ENCODE peak calls at places on chromosome 16, in six cellular contexts. C is transverse colon, U is ascending aorta, Y is body of pancreas, O is NAMALWA, B is AG10803. A is an unnamed sample.

GRCh38 chr16:57041182-57042156 is 50.9 kb upstream of the CPNE2 start:
- DNase-seq in C (peak; percentile 57), U (no peak), Y (peak; percentile 13), O (peak; percentile 66), B (no peak), A (peak; percentile 31)

GRCh38 chr16:25009822-25010221 is 5.3 kb downstream of the ARHGAP17 start:
- DNase-seq in C (no peak), U (peak; percentile 55), Y (peak; percentile 30), O (no peak), B (peak; percentile 38), A (peak; percentile 35)

GRCh38 chr16:81861503-81861902 is 82.4 kb downstream of the PLCG2 start:
- DNase-seq in C (no peak), U (no peak), Y (no peak), O (no peak), B (no peak), A (no peak)

GRCh38 chr16:1493746-1494094 is 560 bp downstream of the TELO2 start:
- DNase-seq in C (no peak), U (no peak), Y (no peak), O (peak; percentile 43), B (no peak), A (no peak)

GRCh38 chr16:90041896-90042473 is 22.7 kb upstream of the DBNDD1 start:
- DNase-seq in C (no peak), U (no peak), Y (no peak), O (no peak), B (no peak), A (no peak)

GRCh38 chr16:53504665-53505064 is 1.7 kb upstream of the AKTIP start:
- DNase-seq in C (no peak), U (no peak), Y (no peak), O (no peak), B (peak; percentile 44), A (no peak)

GRCh38 chr16:24681793-24682192 is 47.7 kb upstream of the TNRC6A start:
- DNase-seq in C (no peak), U (no peak), Y (no peak), O (no peak), B (peak; percentile 64), A (no peak)

GRCh38 chr16:1712791-1713261 is 6.8 kb downstream of the MAPK8IP3 start:
- DNase-seq in C (no peak), U (no peak), Y (no peak), O (peak; percentile 43), B (no peak), A (peak; percentile 38)

GRCh38 chr16:2598133-2598641 is 60.4 kb downstream of the PDPK1 start:
- DNase-seq in C (no peak), U (no peak), Y (no peak), O (no peak), B (no peak), A (no peak)

GRCh38 chr16:724188-725040 is 1.8 kb downstream of the CCDC78 start:
- DNase-seq in C (no peak), U (no peak), Y (no peak), O (peak; percentile 71), B (no peak), A (no peak)

GRCh38 chr16:65154321-65154720 is 32.5 kb upstream of the CDH11 start:
- DNase-seq in C (no peak), U (no peak), Y (no peak), O (no peak), B (no peak), A (no peak)

GRCh38 chr16:68993885-68994284 is 111.6 kb upstream of the HAS3 start:
- DNase-seq in C (no peak), U (no peak), Y (no peak), O (no peak), B (peak; percentile 84), A (no peak)

GRCh38 chr16:61890346-61890745 is 145.9 kb downstream of the CDH8 start:
- DNase-seq in C (no peak), U (no peak), Y (no peak), O (no peak), B (no peak), A (no peak)

GRCh38 chr16:81444448-81445121 is at the start of gene CMIP:
- DNase-seq in C (peak; percentile 89), U (peak; percentile 89), Y (peak; percentile 88), O (peak; percentile 81), B (peak; percentile 78), A (peak; percentile 89)

GRCh38 chr16:66617728-66618127 is 13.2 kb downstream of the CMTM3 start:
- DNase-seq in C (no peak), U (no peak), Y (no peak), O (no peak), B (no peak), A (no peak)

GRCh38 chr16:70736454-70737376 is 50.9 kb upstream of the MTSS2 start:
- DNase-seq in C (no peak), U (no peak), Y (no peak), O (peak; percentile 27), B (peak; percentile 26), A (no peak)

GRCh38 chr16:2190659-2191445 is 5.6 kb downstream of the CASKIN1 start:
- DNase-seq in C (no peak), U (no peak), Y (no peak), O (peak; percentile 55), B (no peak), A (no peak)

GRCh38 chr16:66004706-66005105 is 361.8 kb upstream of the CDH5 start:
- DNase-seq in C (no peak), U (no peak), Y (no peak), O (no peak), B (peak; percentile 47), A (no peak)

GRCh38 chr16:3734758-3735221 is 17.5 kb upstream of the TRAP1 start:
- DNase-seq in C (no peak), U (no peak), Y (no peak), O (no peak), B (no peak), A (no peak)

GRCh38 chr16:77582956-77583355 is 139.4 kb upstream of the NUDT7 start:
- DNase-seq in C (no peak), U (no peak), Y (no peak), O (no peak), B (no peak), A (no peak)

GRCh38 chr16:12290868-12291267 is 314.3 kb downstream of the SNX29 start:
- DNase-seq in C (no peak), U (no peak), Y (no peak), O (peak; percentile 17), B (no peak), A (no peak)

GRCh38 chr16:56306690-56307533 is 115.6 kb downstream of the GNAO1 start:
- DNase-seq in C (no peak), U (no peak), Y (no peak), O (no peak), B (no peak), A (no peak)

GRCh38 chr16:11030990-11031510 is 86.7 kb downstream of the CLEC16A start:
- DNase-seq in C (no peak), U (peak; percentile 60), Y (no peak), O (no peak), B (no peak), A (no peak)

GRCh38 chr16:82038941-82039340 is 3.9 kb downstream of the HSD17B2 start:
- DNase-seq in C (no peak), U (no peak), Y (no peak), O (no peak), B (no peak), A (no peak)

GRCh38 chr16:58411336-58411735 is 19.1 kb downstream of the GINS3 start:
- DNase-seq in C (no peak), U (no peak), Y (no peak), O (no peak), B (no peak), A (no peak)

GRCh38 chr16:84841787-84842300 is 22.1 kb downstream of the CRISPLD2 start:
- DNase-seq in C (peak; percentile 83), U (no peak), Y (peak; percentile 72), O (no peak), B (no peak), A (no peak)

A was measured in naive B cell.